ENCODE peak calls at places on chromosomes 11 and 22, in four cellular contexts. W, E, Z and O are unnamed samples.

GRCh38 chr11:35845860-35846259 is 98.0 kb upstream of the LDLRAD3 start:
- DNase-seq in E (no peak), W (no peak), Z (no peak), O (no peak)

GRCh38 chr11:32830413-32830738 is 649 bp downstream of the PRRG4 start:
- DNase-seq in E (no peak), W (no peak), Z (no peak), O (no peak)

GRCh38 chr11:61004841-61005240 is 33.4 kb downstream of the CD6 start:
- DNase-seq in E (no peak), Z (no peak), W (no peak), O (no peak)

GRCh38 chr11:72738199-72739141 is 13.7 kb downstream of the ARAP1 start:
- DNase-seq in E (no peak), W (peak), Z (peak), O (no peak)

GRCh38 chr11:90241414-90241813 is 18.6 kb upstream of the CHORDC1 start:
- DNase-seq in W (no peak), E (no peak), Z (no peak), O (no peak)

GRCh38 chr11:12690663-12691062 is 16.4 kb downstream of the TEAD1 start:
- DNase-seq in E (no peak), Z (no peak), W (no peak), O (no peak)

GRCh38 chr11:36253238-36253637 is 36.0 kb downstream of the COMMD9 start:
- DNase-seq in E (no peak), W (no peak), Z (no peak), O (no peak)

GRCh38 chr11:101721270-101721669 is 137.5 kb upstream of the TRPC6 start:
- DNase-seq in E (no peak), W (no peak), Z (no peak), O (no peak)

GRCh38 chr22:37982151-37982838 is 2.1 kb downstream of the SOX10 start:
- DNase-seq in Z (no peak), W (no peak), E (no peak), O (no peak)

GRCh38 chr11:82527185-82527584 is 206.5 kb downstream of the FAM181B start:
- DNase-seq in W (no peak), Z (no peak), E (no peak), O (no peak)

GRCh38 chr11:47000033-47000432 is 63.5 kb downstream of the CSTPP1 start:
- DNase-seq in W (no peak), Z (no peak), E (no peak), O (no peak)

GRCh38 chr11:75816561-75817239 is 1.7 kb downstream of the UVRAG start:
- DNase-seq in E (no peak), Z (no peak), W (no peak), O (no peak)

GRCh38 chr11:96338910-96339703 is 3.9 kb downstream of the MAML2 start:
- DNase-seq in E (no peak), Z (peak), W (no peak), O (no peak)

GRCh38 chr11:122220321-122220720 is 104.3 kb upstream of the BLID start:
- DNase-seq in W (no peak), E (no peak), Z (peak), O (no peak)

GRCh38 chr11:24064309-24064903 is 432.4 kb upstream of the LUZP2 start:
- DNase-seq in Z (no peak), W (no peak), E (no peak), O (peak)

DNA sequence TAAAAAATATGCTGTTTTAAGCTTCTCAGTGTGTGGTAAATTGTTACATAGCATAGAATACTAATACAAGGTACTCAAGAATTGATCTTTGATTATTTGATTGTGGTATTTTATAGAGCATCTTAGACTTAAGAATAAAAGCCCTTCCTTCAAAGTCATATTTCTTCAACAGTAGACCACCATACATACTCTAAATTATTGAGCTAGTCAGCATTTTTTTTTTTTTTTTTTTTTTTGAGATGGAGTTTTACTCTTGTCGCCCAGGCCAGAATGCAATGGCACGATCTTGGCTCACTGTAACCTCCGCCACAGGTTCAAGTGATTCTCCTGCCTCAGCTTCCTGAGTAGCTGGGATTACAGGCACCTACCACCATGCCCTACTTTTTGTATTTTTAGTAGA is 436.7 kb upstream of the LUZP2 start:
- DNase-seq in E (no peak), Z (no peak), W (no peak), O (no peak)
- H3K4me3 ChIP-seq in E (no peak), Z (no peak), W (no peak), O (no peak)

GRCh38 chr11:131584694-131585592 is 214.5 kb downstream of the NTM start:
- DNase-seq in W (peak), Z (no peak), E (no peak), O (no peak)
- TF ChIP-seq CTCF in W (peak), Z (no peak), E (no peak), O (peak)

DNA sequence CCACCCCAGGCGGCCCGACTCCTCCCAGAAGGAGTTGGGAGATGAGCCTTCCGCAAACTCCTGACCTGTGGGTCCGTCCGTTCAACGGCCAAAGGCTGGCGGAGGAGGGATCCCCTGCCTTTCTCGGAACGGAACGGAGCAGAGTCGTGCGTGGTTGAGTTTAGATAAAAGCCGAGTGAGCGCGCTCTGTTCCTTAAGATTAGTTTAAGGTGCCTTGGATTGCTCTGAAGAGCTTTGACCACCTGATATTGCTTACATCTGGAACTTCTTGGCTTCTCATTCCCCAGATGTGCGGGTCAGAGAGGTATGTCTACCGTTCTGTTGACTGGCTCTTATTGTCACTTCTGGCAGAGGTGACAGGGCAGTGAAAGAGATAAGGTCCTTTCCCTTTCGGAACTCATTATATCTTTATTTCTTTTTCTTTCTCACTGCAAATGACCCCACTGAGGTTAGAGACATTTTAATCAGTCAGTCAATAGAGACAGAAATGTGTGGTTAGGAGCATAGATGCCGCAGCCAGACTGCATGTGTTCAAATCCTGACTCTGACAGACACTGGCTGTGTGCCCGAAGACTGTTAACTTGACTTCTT is at the start of gene TRIM6:
- DNase-seq in W (peak), Z (peak), E (peak), O (no peak)
- H3K4me3 ChIP-seq in W (peak), Z (peak), E (peak), O (peak)

DNA sequence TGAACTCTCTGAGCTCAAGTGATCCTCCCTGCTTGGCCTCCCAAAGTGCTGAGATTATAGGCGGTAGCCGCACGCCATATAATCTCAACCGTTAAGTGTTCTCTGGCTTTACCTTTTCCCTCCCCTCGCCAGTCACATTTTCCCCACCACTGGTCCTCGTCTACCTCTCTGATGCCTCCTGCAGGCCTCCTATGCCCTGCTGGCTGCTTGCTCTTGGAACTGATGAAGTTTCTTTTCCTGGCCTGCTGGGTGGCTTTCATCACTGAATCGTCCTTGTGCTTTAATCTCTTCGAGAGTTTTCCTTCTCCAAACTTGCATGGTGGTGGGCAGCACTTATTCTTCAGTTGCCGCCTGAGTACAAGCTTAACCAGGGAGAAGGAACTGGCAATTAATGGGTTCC is 1.4 kb downstream of the C22orf31 start:
- DNase-seq in E (no peak), Z (no peak), W (no peak), O (no peak)
- TF ChIP-seq CTCF in E (no peak), Z (no peak), W (no peak), O (no peak)

GRCh38 chr11:77049081-77049480 is 14.9 kb downstream of the B3GNT6 start:
- DNase-seq in Z (no peak), W (no peak), E (no peak), O (no peak)

GRCh38 chr11:77046060-77046501 is 11.9 kb downstream of the B3GNT6 start:
- DNase-seq in W (peak), E (no peak), Z (no peak), O (no peak)

GRCh38 chr11:77044356-77044755 is 10.2 kb downstream of the B3GNT6 start:
- DNase-seq in Z (no peak), W (no peak), E (no peak), O (no peak)

GRCh38 chr11:77044886-77045285 is 10.7 kb downstream of the B3GNT6 start:
- DNase-seq in Z (no peak), E (no peak), W (no peak), O (no peak)

DNA sequence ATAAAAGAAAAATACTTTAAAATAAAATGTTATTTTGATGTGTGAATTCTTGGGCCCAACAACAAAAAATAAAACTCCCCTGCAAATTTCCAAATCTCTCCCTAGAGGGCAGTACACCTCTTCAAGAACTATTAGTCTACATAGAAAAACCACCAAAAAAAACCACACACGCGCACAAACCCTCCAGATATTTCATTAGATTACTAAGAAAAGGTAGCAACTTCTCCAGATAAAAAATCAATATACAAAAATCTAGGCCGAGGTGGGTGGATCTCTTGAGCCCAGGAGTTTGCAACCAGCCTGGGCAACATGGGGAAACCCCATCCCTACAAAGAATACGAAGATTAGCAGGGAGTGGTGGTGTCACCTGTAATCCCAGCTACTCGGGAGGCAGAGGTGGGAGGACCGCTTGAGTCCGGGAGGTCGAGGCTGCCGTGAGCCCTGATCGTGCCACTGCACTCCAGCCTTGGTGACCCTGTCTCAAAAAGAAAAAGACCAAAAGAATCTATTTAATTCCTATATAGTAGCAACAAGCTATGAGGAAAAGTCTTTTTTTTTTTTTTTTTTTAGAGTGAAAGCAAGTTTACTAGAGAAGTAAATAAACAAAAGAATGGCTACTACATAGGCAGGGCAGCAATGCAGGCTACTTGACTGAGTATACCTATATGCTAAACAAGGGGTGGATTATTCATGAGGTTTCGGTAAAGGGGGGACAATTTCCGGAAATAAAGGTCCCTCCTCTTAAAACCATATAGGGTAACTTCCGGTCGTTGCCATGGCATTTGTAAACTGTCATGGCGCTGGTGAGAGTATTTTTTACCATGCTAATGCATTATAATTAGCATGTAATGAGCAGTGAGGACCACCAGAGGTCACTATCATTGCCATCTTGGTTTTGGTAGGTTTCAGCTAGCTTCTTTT is 13.1 kb downstream of the B3GNT6 start:
- DNase-seq in Z (peak), W (peak), E (peak), O (peak)
- H3K4me3 ChIP-seq in Z (peak), W (peak), E (peak), O (peak)

GRCh38 chr11:65133724-65134123 is 595 bp downstream of the SYVN1 start:
- DNase-seq in Z (peak), E (no peak), W (no peak), O (no peak)

GRCh38 chr11:65135633-65136145 is 1.4 kb upstream of the SYVN1 start:
- DNase-seq in Z (no peak), E (no peak), W (no peak), O (no peak)

GRCh38 chr11:65134952-65135632 is 773 bp upstream of the SYVN1 start:
- DNase-seq in Z (peak), W (peak), E (peak), O (peak)

GRCh38 chr11:65132988-65133700 is 1.2 kb downstream of the SYVN1 start:
- DNase-seq in E (no peak), Z (no peak), W (peak), O (no peak)

DNA sequence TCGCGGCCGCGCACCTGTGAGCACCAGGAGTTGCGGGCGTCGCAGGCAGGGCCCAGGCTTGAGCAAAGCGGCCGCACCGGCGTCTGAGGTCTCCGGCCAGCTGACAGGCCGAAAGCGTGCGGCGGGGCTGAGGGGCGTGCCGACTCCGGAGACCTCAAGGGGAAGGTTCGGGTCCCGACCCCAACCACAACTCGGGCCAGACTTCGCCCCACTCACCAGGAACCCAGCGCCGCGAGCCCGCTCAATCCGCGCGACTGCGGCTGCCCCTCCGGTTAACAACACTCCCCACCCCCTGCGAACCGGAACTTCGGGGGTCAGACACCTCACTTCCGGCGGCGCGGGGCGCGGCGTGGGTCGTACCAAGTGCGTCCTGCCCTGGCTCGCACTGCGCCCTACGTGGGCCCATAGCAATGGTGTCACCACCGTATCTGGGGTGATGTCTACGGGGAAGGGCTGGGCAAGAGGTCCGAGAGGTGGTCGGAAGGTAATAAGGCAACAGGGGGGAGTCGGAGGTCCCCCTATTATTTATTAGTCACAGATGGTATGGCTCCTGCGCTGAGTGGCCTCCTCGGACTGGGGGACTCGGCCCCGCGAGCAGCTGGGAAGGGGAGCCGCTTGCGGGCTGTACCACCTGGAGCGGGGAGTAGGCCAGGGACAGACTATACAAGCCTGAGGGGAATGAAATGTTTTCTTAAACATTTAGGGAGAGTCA is at the start of gene SYVN1:
- DNase-seq in W (peak), E (peak), Z (peak), O (peak)
- TF ChIP-seq CTCF in W (no peak), E (no peak), Z (no peak), O (no peak)